ENCODE peak calls at places on chromosomes 3 and 15, in eight cellular contexts. One of them, this sample, is unnamed.

GRCh38 chr3:42490243-42490642 is 12.2 kb upstream of the VIPR1 start:
- DNase-seq in MM.1S: peak; percentile 88
- DNase-seq in CD4-positive, alpha-beta memory T cell: no peak
- DNase-seq in left ventricle myocardium inferior: peak; percentile 38
- DNase-seq in AG04450: no peak
- DNase-seq in lower leg skin: peak; percentile 84
- DNase-seq in right cardiac atrium: peak; percentile 73
- DNase-seq in GM23248: no peak
- DNase-seq in this sample: peak; percentile 93

GRCh38 chr3:151379083-151379734 is 5.3 kb downstream of the P2RY12 start:
- DNase-seq in MM.1S: peak; percentile 11
- DNase-seq in CD4-positive, alpha-beta memory T cell: no peak
- DNase-seq in left ventricle myocardium inferior: no peak
- DNase-seq in AG04450: no peak
- DNase-seq in lower leg skin: no peak
- DNase-seq in right cardiac atrium: peak; percentile 63
- DNase-seq in GM23248: peak; percentile 38
- DNase-seq in this sample: peak; percentile 44

GRCh38 chr3:8509961-8510360 is 8.3 kb downstream of the LMCD1 start:
- DNase-seq in MM.1S: no peak
- DNase-seq in CD4-positive, alpha-beta memory T cell: no peak
- DNase-seq in left ventricle myocardium inferior: no peak
- DNase-seq in AG04450: peak; percentile 81
- DNase-seq in lower leg skin: no peak
- DNase-seq in right cardiac atrium: no peak
- DNase-seq in GM23248: peak; percentile 95
- DNase-seq in this sample: no peak

GRCh38 chr3:64141476-64141875 is 83.8 kb downstream of the PRICKLE2 start:
- DNase-seq in MM.1S: no peak
- DNase-seq in CD4-positive, alpha-beta memory T cell: no peak
- DNase-seq in left ventricle myocardium inferior: no peak
- DNase-seq in AG04450: no peak
- DNase-seq in lower leg skin: no peak
- DNase-seq in right cardiac atrium: no peak
- DNase-seq in GM23248: peak; percentile 47
- DNase-seq in this sample: no peak

GRCh38 chr15:70437882-70438331 is 325.5 kb downstream of the UACA start:
- DNase-seq in MM.1S: no peak
- DNase-seq in CD4-positive, alpha-beta memory T cell: no peak
- DNase-seq in left ventricle myocardium inferior: no peak
- DNase-seq in AG04450: no peak
- DNase-seq in lower leg skin: no peak
- DNase-seq in right cardiac atrium: no peak
- DNase-seq in GM23248: peak; percentile 41
- DNase-seq in this sample: no peak

GRCh38 chr3:140206196-140207040 is 271.4 kb downstream of the CLSTN2 start:
- DNase-seq in MM.1S: no peak
- DNase-seq in CD4-positive, alpha-beta memory T cell: no peak
- DNase-seq in left ventricle myocardium inferior: no peak
- DNase-seq in AG04450: no peak
- DNase-seq in lower leg skin: no peak
- DNase-seq in right cardiac atrium: no peak
- DNase-seq in GM23248: peak; percentile 56
- DNase-seq in this sample: no peak

GRCh38 chr3:128573707-128574162 is 76.9 kb downstream of the RPN1 start:
- DNase-seq in MM.1S: no peak
- DNase-seq in CD4-positive, alpha-beta memory T cell: no peak
- DNase-seq in left ventricle myocardium inferior: peak; percentile 60
- DNase-seq in AG04450: no peak
- DNase-seq in lower leg skin: peak; percentile 86
- DNase-seq in right cardiac atrium: peak; percentile 77
- DNase-seq in GM23248: no peak
- DNase-seq in this sample: no peak

GRCh38 chr3:38029400-38030125 is at the start of gene PLCD1:
- DNase-seq in MM.1S: no peak
- DNase-seq in CD4-positive, alpha-beta memory T cell: peak; percentile 36
- DNase-seq in left ventricle myocardium inferior: peak; percentile 84
- DNase-seq in AG04450: no peak
- DNase-seq in lower leg skin: peak; percentile 97
- DNase-seq in right cardiac atrium: peak; percentile 96
- DNase-seq in GM23248: peak; percentile 87
- DNase-seq in this sample: no peak

GRCh38 chr15:26550880-26551279 is 222.0 kb downstream of the GABRB3 start:
- DNase-seq in MM.1S: no peak
- DNase-seq in CD4-positive, alpha-beta memory T cell: no peak
- DNase-seq in left ventricle myocardium inferior: no peak
- DNase-seq in AG04450: no peak
- DNase-seq in lower leg skin: no peak
- DNase-seq in right cardiac atrium: no peak
- DNase-seq in GM23248: no peak
- DNase-seq in this sample: no peak

GRCh38 chr3:53841296-53841695 is 4.9 kb downstream of the CHDH start:
- DNase-seq in MM.1S: no peak
- DNase-seq in CD4-positive, alpha-beta memory T cell: no peak
- DNase-seq in left ventricle myocardium inferior: no peak
- DNase-seq in AG04450: no peak
- DNase-seq in lower leg skin: peak; percentile 57
- DNase-seq in right cardiac atrium: no peak
- DNase-seq in GM23248: no peak
- DNase-seq in this sample: no peak

GRCh38 chr15:60396964-60397771 is 618 bp downstream of the ANXA2 start:
- DNase-seq in MM.1S: peak; percentile 77
- DNase-seq in CD4-positive, alpha-beta memory T cell: peak; percentile 32
- DNase-seq in left ventricle myocardium inferior: peak; percentile 79
- DNase-seq in AG04450: no peak
- DNase-seq in lower leg skin: peak; percentile 96
- DNase-seq in right cardiac atrium: peak; percentile 85
- DNase-seq in GM23248: peak; percentile 95
- DNase-seq in this sample: peak; percentile 48

GRCh38 chr3:136350557-136350956 is 100.4 kb downstream of the PCCB start:
- DNase-seq in MM.1S: no peak
- DNase-seq in CD4-positive, alpha-beta memory T cell: no peak
- DNase-seq in left ventricle myocardium inferior: no peak
- DNase-seq in AG04450: peak; percentile 55
- DNase-seq in lower leg skin: no peak
- DNase-seq in right cardiac atrium: no peak
- DNase-seq in GM23248: peak; percentile 77
- DNase-seq in this sample: no peak

GRCh38 chr3:126147932-126148683 is 32.3 kb downstream of the ALDH1L1 start:
- DNase-seq in MM.1S: no peak
- DNase-seq in CD4-positive, alpha-beta memory T cell: no peak
- DNase-seq in left ventricle myocardium inferior: no peak
- DNase-seq in AG04450: no peak
- DNase-seq in lower leg skin: peak; percentile 70
- DNase-seq in right cardiac atrium: no peak
- DNase-seq in GM23248: no peak
- DNase-seq in this sample: no peak

GRCh38 chr3:24508423-24508839 is 13.8 kb upstream of the THRB start:
- DNase-seq in MM.1S: no peak
- DNase-seq in CD4-positive, alpha-beta memory T cell: no peak
- DNase-seq in left ventricle myocardium inferior: no peak
- DNase-seq in AG04450: no peak
- DNase-seq in lower leg skin: no peak
- DNase-seq in right cardiac atrium: no peak
- DNase-seq in GM23248: peak; percentile 76
- DNase-seq in this sample: no peak

GRCh38 chr15:84023636-84024035 is 211.9 kb upstream of the GOLGA6L4 start:
- DNase-seq in MM.1S: peak; percentile 34
- DNase-seq in CD4-positive, alpha-beta memory T cell: no peak
- DNase-seq in left ventricle myocardium inferior: no peak
- DNase-seq in AG04450: peak; percentile 2
- DNase-seq in lower leg skin: no peak
- DNase-seq in right cardiac atrium: no peak
- DNase-seq in GM23248: peak; percentile 55
- DNase-seq in this sample: peak; percentile 37

GRCh38 chr3:194985031-194985578 is 285.9 kb downstream of the XXYLT1 start:
- DNase-seq in MM.1S: no peak
- DNase-seq in CD4-positive, alpha-beta memory T cell: no peak
- DNase-seq in left ventricle myocardium inferior: peak; percentile 79
- DNase-seq in AG04450: peak; percentile 41
- DNase-seq in lower leg skin: peak; percentile 92
- DNase-seq in right cardiac atrium: peak; percentile 95
- DNase-seq in GM23248: peak; percentile 89
- DNase-seq in this sample: no peak

GRCh38 chr15:90877996-90878395 is 6.3 kb upstream of the FES start:
- DNase-seq in MM.1S: no peak
- DNase-seq in CD4-positive, alpha-beta memory T cell: no peak
- DNase-seq in left ventricle myocardium inferior: no peak
- DNase-seq in AG04450: no peak
- DNase-seq in lower leg skin: no peak
- DNase-seq in right cardiac atrium: no peak
- DNase-seq in GM23248: no peak
- DNase-seq in this sample: no peak

GRCh38 chr3:12656850-12657249 is 7.1 kb downstream of the RAF1 start:
- DNase-seq in MM.1S: no peak
- DNase-seq in CD4-positive, alpha-beta memory T cell: no peak
- DNase-seq in left ventricle myocardium inferior: no peak
- DNase-seq in AG04450: no peak
- DNase-seq in lower leg skin: no peak
- DNase-seq in right cardiac atrium: no peak
- DNase-seq in GM23248: no peak
- DNase-seq in this sample: no peak

GRCh38 chr3:16176391-16177030 is 2.0 kb downstream of the GALNT15 start:
- DNase-seq in MM.1S: no peak
- DNase-seq in CD4-positive, alpha-beta memory T cell: no peak
- DNase-seq in left ventricle myocardium inferior: no peak
- DNase-seq in AG04450: no peak
- DNase-seq in lower leg skin: peak; percentile 79
- DNase-seq in right cardiac atrium: no peak
- DNase-seq in GM23248: peak; percentile 25
- DNase-seq in this sample: no peak
- H3K4me3 ChIP-seq in MM.1S: no peak overlapping the region
- H3K4me3 ChIP-seq in CD4-positive, alpha-beta memory T cell: no peak overlapping the region
- H3K4me3 ChIP-seq in left ventricle myocardium inferior: peak overlapping the region; percentile 64
- H3K4me3 ChIP-seq in AG04450: peak overlapping the region; percentile 57
- H3K4me3 ChIP-seq in lower leg skin: peak overlapping the region; percentile 53
- H3K4me3 ChIP-seq in right cardiac atrium: peak overlapping the region; percentile 34
- H3K4me3 ChIP-seq in GM23248: peak overlapping the region; percentile 67
- H3K4me3 ChIP-seq in this sample: no peak overlapping the region

DNA sequence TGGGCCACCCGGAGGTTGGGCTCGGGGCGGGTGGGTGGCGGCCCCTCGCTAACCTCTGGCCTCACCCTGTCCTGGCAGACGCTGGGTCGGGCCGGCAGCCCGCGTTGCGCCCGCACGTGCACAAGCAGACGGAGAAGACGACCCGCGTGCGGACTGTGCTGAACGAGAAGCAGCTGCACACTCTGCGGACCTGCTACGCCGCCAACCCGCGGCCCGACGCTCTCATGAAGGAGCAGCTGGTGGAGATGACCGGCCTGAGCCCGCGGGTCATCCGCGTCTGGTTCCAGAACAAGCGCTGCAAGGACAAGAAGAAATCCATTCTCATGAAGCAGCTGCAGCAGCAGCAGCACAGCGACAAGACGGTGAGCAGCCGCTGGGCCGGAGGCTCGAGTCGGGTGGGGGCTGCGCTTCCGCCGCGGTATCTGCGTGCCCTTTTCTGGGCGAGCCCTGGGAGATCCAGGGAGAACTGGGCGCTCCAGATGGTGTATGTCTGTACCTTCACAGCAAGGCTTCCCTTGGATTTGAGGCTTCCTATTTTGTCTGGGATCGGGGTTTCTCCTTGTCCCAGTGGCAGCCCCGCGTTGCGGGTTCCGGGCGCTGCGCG is 3.7 kb downstream of the ISL2 start:
- DNase-seq in MM.1S: peak; percentile 23
- DNase-seq in CD4-positive, alpha-beta memory T cell: peak; percentile 34
- DNase-seq in left ventricle myocardium inferior: no peak
- DNase-seq in AG04450: no peak
- DNase-seq in lower leg skin: peak; percentile 86
- DNase-seq in right cardiac atrium: peak; percentile 63
- DNase-seq in GM23248: peak; percentile 62
- DNase-seq in this sample: no peak
- H3K4me3 ChIP-seq in MM.1S: peak overlapping the region; percentile 68
- H3K4me3 ChIP-seq in CD4-positive, alpha-beta memory T cell: peak overlapping the region; percentile 11
- H3K4me3 ChIP-seq in left ventricle myocardium inferior: peak overlapping the region; percentile 61
- H3K4me3 ChIP-seq in AG04450: peak overlapping the region; percentile 2
- H3K4me3 ChIP-seq in lower leg skin: peak overlapping the region; percentile 1
- H3K4me3 ChIP-seq in right cardiac atrium: peak overlapping the region; percentile 22
- H3K4me3 ChIP-seq in GM23248: peak overlapping the region; percentile 39
- H3K4me3 ChIP-seq in this sample: peak overlapping the region; percentile 77

GRCh38 chr3:25618043-25618442 is 46.7 kb downstream of the TOP2B start:
- DNase-seq in MM.1S: no peak
- DNase-seq in CD4-positive, alpha-beta memory T cell: no peak
- DNase-seq in left ventricle myocardium inferior: no peak
- DNase-seq in AG04450: no peak
- DNase-seq in lower leg skin: no peak
- DNase-seq in right cardiac atrium: no peak
- DNase-seq in GM23248: no peak
- DNase-seq in this sample: no peak
- H3K4me3 ChIP-seq in MM.1S: no peak overlapping the region
- H3K4me3 ChIP-seq in CD4-positive, alpha-beta memory T cell: no peak overlapping the region
- H3K4me3 ChIP-seq in left ventricle myocardium inferior: no peak overlapping the region
- H3K4me3 ChIP-seq in AG04450: no peak overlapping the region
- H3K4me3 ChIP-seq in lower leg skin: no peak overlapping the region
- H3K4me3 ChIP-seq in right cardiac atrium: no peak overlapping the region
- H3K4me3 ChIP-seq in GM23248: no peak overlapping the region
- H3K4me3 ChIP-seq in this sample: no peak overlapping the region

DNA sequence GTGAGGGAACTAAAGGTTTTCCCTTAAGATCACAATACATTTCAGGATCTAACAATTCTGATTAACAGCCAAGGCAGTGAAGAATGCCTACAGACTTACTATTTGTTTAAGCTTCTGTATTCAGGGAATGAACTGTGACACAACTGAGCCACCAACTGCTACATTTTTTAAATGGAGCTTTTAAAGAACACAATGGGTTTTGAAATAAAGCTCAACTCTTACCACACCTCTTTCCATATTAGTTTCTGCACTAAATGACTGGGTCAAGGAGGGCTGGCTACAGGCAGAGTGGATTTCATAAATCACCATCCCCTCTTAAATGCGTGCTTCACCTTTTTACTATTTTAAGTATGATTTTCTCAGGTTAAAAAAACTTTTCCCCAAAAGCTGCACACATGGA is 100.2 kb downstream of the TMCC1 start:
- DNase-seq in MM.1S: no peak
- DNase-seq in CD4-positive, alpha-beta memory T cell: no peak
- DNase-seq in left ventricle myocardium inferior: no peak
- DNase-seq in AG04450: no peak
- DNase-seq in lower leg skin: no peak
- DNase-seq in right cardiac atrium: no peak
- DNase-seq in GM23248: peak; percentile 31
- DNase-seq in this sample: no peak
- H3K4me3 ChIP-seq in MM.1S: no peak overlapping the region
- H3K4me3 ChIP-seq in CD4-positive, alpha-beta memory T cell: no peak overlapping the region
- H3K4me3 ChIP-seq in left ventricle myocardium inferior: no peak overlapping the region
- H3K4me3 ChIP-seq in AG04450: no peak overlapping the region
- H3K4me3 ChIP-seq in lower leg skin: no peak overlapping the region
- H3K4me3 ChIP-seq in right cardiac atrium: no peak overlapping the region
- H3K4me3 ChIP-seq in GM23248: no peak overlapping the region
- H3K4me3 ChIP-seq in this sample: no peak overlapping the region

GRCh38 chr15:35311607-35312006 is 226.5 kb upstream of the NANOGP8 start:
- DNase-seq in MM.1S: no peak
- DNase-seq in CD4-positive, alpha-beta memory T cell: no peak
- DNase-seq in left ventricle myocardium inferior: no peak
- DNase-seq in AG04450: no peak
- DNase-seq in lower leg skin: no peak
- DNase-seq in right cardiac atrium: no peak
- DNase-seq in GM23248: no peak
- DNase-seq in this sample: no peak
- H3K4me3 ChIP-seq in MM.1S: no peak overlapping the region
- H3K4me3 ChIP-seq in CD4-positive, alpha-beta memory T cell: no peak overlapping the region
- H3K4me3 ChIP-seq in left ventricle myocardium inferior: no peak overlapping the region
- H3K4me3 ChIP-seq in AG04450: no peak overlapping the region
- H3K4me3 ChIP-seq in lower leg skin: no peak overlapping the region
- H3K4me3 ChIP-seq in right cardiac atrium: no peak overlapping the region
- H3K4me3 ChIP-seq in GM23248: no peak overlapping the region
- H3K4me3 ChIP-seq in this sample: no peak overlapping the region